ENCODE peak calls at places on chromosome 17, in ten cellular contexts. One of them, this sample, is unnamed.

GRCh38 chr17:41863074-41863843 is 2.0 kb downstream of the KLHL11 start:
- DNase-seq in tibial nerve: no peak
- DNase-seq in adrenal gland: no peak
- DNase-seq in uterus: no peak
- DNase-seq in IMR-90: no peak
- DNase-seq in esophagus muscularis mucosa: no peak
- DNase-seq in gastrocnemius medialis: no peak
- DNase-seq in sigmoid colon: no peak
- DNase-seq in prostate gland: no peak
- DNase-seq in esophagus squamous epithelium: no peak
- DNase-seq in this sample: no peak

GRCh38 chr17:63652106-63652505 is 29.9 kb downstream of the MAP3K3 start:
- DNase-seq in adrenal gland: no peak
- DNase-seq in IMR-90: no peak
- DNase-seq in uterus: no peak
- DNase-seq in tibial nerve: no peak
- DNase-seq in gastrocnemius medialis: no peak
- DNase-seq in esophagus muscularis mucosa: no peak
- DNase-seq in prostate gland: no peak
- DNase-seq in sigmoid colon: no peak
- DNase-seq in esophagus squamous epithelium: no peak
- DNase-seq in this sample: no peak

GRCh38 chr17:266701-267656 is 85.5 kb upstream of the DOC2B start:
- DNase-seq in sigmoid colon: peak; percentile 75
- DNase-seq in esophagus muscularis mucosa: no peak
- DNase-seq in esophagus squamous epithelium: no peak
- DNase-seq in uterus: peak; percentile 43
- DNase-seq in IMR-90: no peak
- DNase-seq in tibial nerve: no peak
- DNase-seq in prostate gland: no peak
- DNase-seq in gastrocnemius medialis: peak; percentile 24
- DNase-seq in adrenal gland: peak; percentile 44
- DNase-seq in this sample: no peak

GRCh38 chr17:59825533-59826316 is 67.0 kb downstream of the TUBD1 start:
- DNase-seq in IMR-90: peak; percentile 90
- DNase-seq in esophagus squamous epithelium: no peak
- DNase-seq in uterus: no peak
- DNase-seq in sigmoid colon: no peak
- DNase-seq in tibial nerve: no peak
- DNase-seq in gastrocnemius medialis: peak; percentile 68
- DNase-seq in prostate gland: no peak
- DNase-seq in esophagus muscularis mucosa: no peak
- DNase-seq in adrenal gland: no peak
- DNase-seq in this sample: no peak

GRCh38 chr17:8976638-8977037 is 11.1 kb upstream of the PIK3R5 start:
- DNase-seq in sigmoid colon: no peak
- DNase-seq in esophagus muscularis mucosa: no peak
- DNase-seq in tibial nerve: no peak
- DNase-seq in esophagus squamous epithelium: no peak
- DNase-seq in IMR-90: no peak
- DNase-seq in prostate gland: no peak
- DNase-seq in adrenal gland: no peak
- DNase-seq in uterus: no peak
- DNase-seq in gastrocnemius medialis: no peak
- DNase-seq in this sample: no peak

GRCh38 chr17:6994666-6995246 is 1.1 kb upstream of the ALOX12 start:
- DNase-seq in adrenal gland: no peak
- DNase-seq in sigmoid colon: no peak
- DNase-seq in tibial nerve: no peak
- DNase-seq in esophagus squamous epithelium: no peak
- DNase-seq in esophagus muscularis mucosa: no peak
- DNase-seq in IMR-90: peak; percentile 61
- DNase-seq in uterus: no peak
- DNase-seq in gastrocnemius medialis: no peak
- DNase-seq in prostate gland: no peak
- DNase-seq in this sample: no peak

GRCh38 chr17:33811006-33811760 is 443.9 kb upstream of the CCL2 start:
- DNase-seq in tibial nerve: no peak
- DNase-seq in prostate gland: no peak
- DNase-seq in esophagus squamous epithelium: no peak
- DNase-seq in esophagus muscularis mucosa: no peak
- DNase-seq in uterus: no peak
- DNase-seq in gastrocnemius medialis: no peak
- DNase-seq in sigmoid colon: no peak
- DNase-seq in IMR-90: no peak
- DNase-seq in adrenal gland: no peak
- DNase-seq in this sample: no peak

GRCh38 chr17:77332981-77333685 is 192.4 kb downstream of the SEC14L1 start:
- DNase-seq in gastrocnemius medialis: no peak
- DNase-seq in esophagus muscularis mucosa: no peak
- DNase-seq in uterus: peak; percentile 13
- DNase-seq in tibial nerve: peak; percentile 8
- DNase-seq in IMR-90: peak; percentile 92
- DNase-seq in prostate gland: no peak
- DNase-seq in sigmoid colon: peak; percentile 35
- DNase-seq in adrenal gland: peak; percentile 20
- DNase-seq in esophagus squamous epithelium: no peak
- DNase-seq in this sample: peak; percentile 11

GRCh38 chr17:42198897-42199296 is 4.6 kb upstream of the GHDC start:
- DNase-seq in IMR-90: no peak
- DNase-seq in esophagus squamous epithelium: no peak
- DNase-seq in sigmoid colon: no peak
- DNase-seq in uterus: no peak
- DNase-seq in adrenal gland: peak; percentile 71
- DNase-seq in esophagus muscularis mucosa: no peak
- DNase-seq in prostate gland: no peak
- DNase-seq in gastrocnemius medialis: no peak
- DNase-seq in tibial nerve: no peak
- DNase-seq in this sample: no peak

GRCh38 chr17:79192503-79193500 is 118.2 kb downstream of the ENGASE start:
- DNase-seq in IMR-90: peak; percentile 11
- DNase-seq in adrenal gland: peak; percentile 28
- DNase-seq in gastrocnemius medialis: no peak
- DNase-seq in tibial nerve: no peak
- DNase-seq in esophagus muscularis mucosa: no peak
- DNase-seq in esophagus squamous epithelium: no peak
- DNase-seq in sigmoid colon: no peak
- DNase-seq in uterus: no peak
- DNase-seq in prostate gland: peak; percentile 8
- DNase-seq in this sample: peak; percentile 60
- H3K4me3 ChIP-seq in IMR-90: no peak overlapping the region
- H3K4me3 ChIP-seq in adrenal gland: no peak overlapping the region
- H3K4me3 ChIP-seq in gastrocnemius medialis: no peak overlapping the region
- H3K4me3 ChIP-seq in tibial nerve: no peak overlapping the region
- H3K4me3 ChIP-seq in esophagus muscularis mucosa: no peak overlapping the region
- H3K4me3 ChIP-seq in esophagus squamous epithelium: no peak overlapping the region
- H3K4me3 ChIP-seq in sigmoid colon: no peak overlapping the region
- H3K4me3 ChIP-seq in uterus: no peak overlapping the region
- H3K4me3 ChIP-seq in prostate gland: no peak overlapping the region
- H3K4me3 ChIP-seq in this sample: no peak overlapping the region

DNA sequence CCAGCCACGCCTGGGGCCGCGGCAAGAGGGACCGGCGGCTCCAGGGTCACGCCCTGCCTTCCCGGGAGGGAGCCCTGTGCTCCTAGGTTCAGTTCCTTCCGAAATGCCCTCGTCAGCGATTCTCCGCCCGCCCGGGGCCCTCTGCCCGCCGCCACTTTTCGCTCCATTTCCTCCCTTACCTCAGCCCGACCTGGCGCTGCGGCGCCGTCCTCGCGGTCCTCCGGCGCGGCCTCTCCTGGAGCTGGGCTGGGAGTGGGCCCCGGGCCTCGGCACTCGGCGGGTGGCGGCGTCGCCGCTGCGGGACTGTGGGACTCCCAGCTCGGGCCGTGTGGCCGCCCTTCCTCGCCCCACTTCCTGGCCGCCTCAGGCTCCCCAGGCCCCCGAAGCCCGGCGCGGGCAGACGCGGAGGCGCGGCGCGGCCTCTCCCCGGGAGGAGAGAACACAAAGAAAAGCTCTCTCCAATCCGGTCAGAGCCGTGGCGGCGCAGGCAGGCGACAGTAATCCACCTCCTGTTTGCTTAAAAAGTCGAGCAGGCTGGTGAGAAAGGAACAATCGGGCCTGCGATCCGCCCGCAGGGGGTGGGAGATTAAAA is 1.6 kb downstream of the BAHCC1 start:
- DNase-seq in gastrocnemius medialis: peak; percentile 39
- DNase-seq in tibial nerve: no peak
- DNase-seq in esophagus squamous epithelium: no peak
- DNase-seq in esophagus muscularis mucosa: no peak
- DNase-seq in sigmoid colon: no peak
- DNase-seq in IMR-90: no peak
- DNase-seq in adrenal gland: peak; percentile 52
- DNase-seq in uterus: no peak
- DNase-seq in prostate gland: no peak
- DNase-seq in this sample: no peak
- TF ChIP-seq POLR2A in gastrocnemius medialis: no peak
- TF ChIP-seq POLR2A in tibial nerve: no peak
- TF ChIP-seq POLR2A in esophagus squamous epithelium: no peak
- TF ChIP-seq POLR2A in esophagus muscularis mucosa: no peak
- TF ChIP-seq POLR2A in sigmoid colon: no peak
- TF ChIP-seq POLR2A in IMR-90: no peak
- TF ChIP-seq POLR2A in adrenal gland: no peak
- TF ChIP-seq POLR2A in uterus: no peak
- TF ChIP-seq POLR2A in prostate gland: no peak
- TF ChIP-seq POLR2A in this sample: no peak

DNA sequence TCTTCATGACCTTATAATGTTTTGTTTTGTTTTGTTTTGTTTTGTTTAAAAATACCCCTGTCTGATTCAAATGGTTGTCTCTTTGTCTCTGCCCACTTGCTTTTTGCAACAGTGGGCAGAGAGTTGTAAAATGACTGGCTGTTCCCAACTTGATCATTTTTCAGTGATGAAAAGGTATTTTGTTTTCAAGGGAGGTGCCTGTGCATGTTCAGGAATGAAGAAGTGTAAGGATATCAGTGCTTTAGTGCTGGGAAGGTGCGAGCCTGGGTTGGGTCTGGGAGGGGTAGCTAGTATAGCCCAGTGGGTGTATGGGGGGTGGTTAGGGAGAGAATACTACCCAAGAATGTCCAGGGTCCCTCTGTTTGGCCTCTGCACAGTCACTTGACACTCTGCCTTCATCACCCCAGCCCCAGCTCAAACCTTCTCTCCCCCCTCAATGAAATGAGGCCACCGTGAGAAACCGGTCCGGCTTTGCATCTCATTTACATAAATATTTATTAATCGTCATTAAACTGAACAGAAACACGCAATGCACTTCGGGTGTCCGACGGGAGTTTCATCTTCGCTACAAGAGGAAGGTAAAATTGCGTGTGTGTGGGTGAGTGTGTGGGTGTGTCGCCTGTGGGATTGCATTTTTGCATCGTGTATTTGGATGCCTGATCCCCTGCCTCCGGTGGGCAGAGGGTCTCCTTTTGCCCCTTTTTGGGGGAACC is 4.3 kb downstream of the NEUROD2 start:
- DNase-seq in esophagus squamous epithelium: no peak
- DNase-seq in IMR-90: no peak
- DNase-seq in gastrocnemius medialis: no peak
- DNase-seq in tibial nerve: no peak
- DNase-seq in adrenal gland: no peak
- DNase-seq in esophagus muscularis mucosa: no peak
- DNase-seq in uterus: no peak
- DNase-seq in prostate gland: no peak
- DNase-seq in sigmoid colon: no peak
- DNase-seq in this sample: no peak
- H3K27me3 ChIP-seq in esophagus squamous epithelium: peaks cover 100% of the 10 kb centered on the region
- H3K27me3 ChIP-seq in IMR-90: peaks cover 98% of the 10 kb centered on the region
- H3K27me3 ChIP-seq in gastrocnemius medialis: peaks cover 94% of the 10 kb centered on the region
- H3K27me3 ChIP-seq in tibial nerve: peaks cover 100% of the 10 kb centered on the region
- H3K27me3 ChIP-seq in adrenal gland: peaks cover 100% of the 10 kb centered on the region
- H3K27me3 ChIP-seq in esophagus muscularis mucosa: peaks cover 6% of the 10 kb centered on the region
- H3K27me3 ChIP-seq in uterus: peaks cover 51% of the 10 kb centered on the region
- H3K27me3 ChIP-seq in prostate gland: peaks cover 46% of the 10 kb centered on the region
- H3K27me3 ChIP-seq in sigmoid colon: peaks cover 100% of the 10 kb centered on the region
- H3K27me3 ChIP-seq in this sample: peaks cover 5% of the 10 kb centered on the region

GRCh38 chr17:64992325-64992802 is 64.2 kb downstream of the GNA13 start:
- DNase-seq in esophagus squamous epithelium: no peak
- DNase-seq in uterus: no peak
- DNase-seq in IMR-90: peak; percentile 52
- DNase-seq in sigmoid colon: no peak
- DNase-seq in tibial nerve: no peak
- DNase-seq in prostate gland: no peak
- DNase-seq in gastrocnemius medialis: no peak
- DNase-seq in adrenal gland: peak; percentile 53
- DNase-seq in esophagus muscularis mucosa: no peak
- DNase-seq in this sample: no peak
- H3K4me3 ChIP-seq in esophagus squamous epithelium: no peak overlapping the region
- H3K4me3 ChIP-seq in uterus: no peak overlapping the region
- H3K4me3 ChIP-seq in IMR-90: no peak overlapping the region
- H3K4me3 ChIP-seq in sigmoid colon: no peak overlapping the region
- H3K4me3 ChIP-seq in tibial nerve: no peak overlapping the region
- H3K4me3 ChIP-seq in prostate gland: no peak overlapping the region
- H3K4me3 ChIP-seq in gastrocnemius medialis: no peak overlapping the region
- H3K4me3 ChIP-seq in adrenal gland: no peak overlapping the region
- H3K4me3 ChIP-seq in esophagus muscularis mucosa: no peak overlapping the region
- H3K4me3 ChIP-seq in this sample: no peak overlapping the region

GRCh38 chr17:48570325-48571023 is 7.7 kb downstream of the HOXB4 start:
- DNase-seq in gastrocnemius medialis: no peak
- DNase-seq in uterus: no peak
- DNase-seq in prostate gland: no peak
- DNase-seq in sigmoid colon: no peak
- DNase-seq in esophagus squamous epithelium: no peak
- DNase-seq in adrenal gland: peak; percentile 24
- DNase-seq in tibial nerve: no peak
- DNase-seq in esophagus muscularis mucosa: no peak
- DNase-seq in IMR-90: peak; percentile 63
- DNase-seq in this sample: no peak

GRCh38 chr17:48569676-48570324 is 8.3 kb downstream of the HOXB4 start:
- DNase-seq in prostate gland: no peak
- DNase-seq in IMR-90: peak; percentile 55
- DNase-seq in gastrocnemius medialis: no peak
- DNase-seq in esophagus squamous epithelium: no peak
- DNase-seq in esophagus muscularis mucosa: no peak
- DNase-seq in adrenal gland: no peak
- DNase-seq in uterus: no peak
- DNase-seq in tibial nerve: no peak
- DNase-seq in sigmoid colon: no peak
- DNase-seq in this sample: no peak

GRCh38 chr17:48567209-48567608 is 10.9 kb downstream of the HOXB4 start:
- DNase-seq in uterus: no peak
- DNase-seq in IMR-90: no peak
- DNase-seq in adrenal gland: no peak
- DNase-seq in esophagus muscularis mucosa: no peak
- DNase-seq in sigmoid colon: no peak
- DNase-seq in tibial nerve: no peak
- DNase-seq in esophagus squamous epithelium: no peak
- DNase-seq in gastrocnemius medialis: no peak
- DNase-seq in prostate gland: no peak
- DNase-seq in this sample: no peak

GRCh38 chr17:48567646-48568354 is 10.3 kb downstream of the HOXB4 start:
- DNase-seq in IMR-90: no peak
- DNase-seq in tibial nerve: no peak
- DNase-seq in uterus: no peak
- DNase-seq in adrenal gland: no peak
- DNase-seq in esophagus muscularis mucosa: no peak
- DNase-seq in prostate gland: no peak
- DNase-seq in gastrocnemius medialis: no peak
- DNase-seq in sigmoid colon: no peak
- DNase-seq in esophagus squamous epithelium: no peak
- DNase-seq in this sample: no peak

GRCh38 chr17:48568499-48569259 is 9.5 kb downstream of the HOXB4 start:
- DNase-seq in esophagus squamous epithelium: no peak
- DNase-seq in IMR-90: peak; percentile 66
- DNase-seq in uterus: no peak
- DNase-seq in esophagus muscularis mucosa: no peak
- DNase-seq in sigmoid colon: no peak
- DNase-seq in tibial nerve: no peak
- DNase-seq in prostate gland: no peak
- DNase-seq in gastrocnemius medialis: no peak
- DNase-seq in adrenal gland: no peak
- DNase-seq in this sample: no peak
- TF ChIP-seq POLR2A in esophagus squamous epithelium: no peak
- TF ChIP-seq POLR2A in IMR-90: no peak
- TF ChIP-seq POLR2A in uterus: no peak
- TF ChIP-seq POLR2A in esophagus muscularis mucosa: no peak
- TF ChIP-seq POLR2A in sigmoid colon: no peak
- TF ChIP-seq POLR2A in tibial nerve: no peak
- TF ChIP-seq POLR2A in prostate gland: no peak
- TF ChIP-seq POLR2A in gastrocnemius medialis: no peak
- TF ChIP-seq POLR2A in adrenal gland: no peak
- TF ChIP-seq POLR2A in this sample: no peak

This sample was measured in testis.